ENCODE peak calls at places on chromosome X, in four cellular contexts. Y is Kasumi-1; F is stimulated activated CD4-positive, alpha-beta T cell treated with anti-CD3 and anti-CD28 coated beads, Interleukin-4, amount 100 ng/mL, for 4 hours; O is activated naive CD8-positive, alpha-beta T cell treated with anti-CD3 and anti-CD28 coated beads, Interleukin-2, amount 50 U/mL, for 24 hours. D is an unnamed sample.

GRCh38 chrX:23764585-23764984 is 18.4 kb upstream of the SAT1 start:
- DNase-seq in O (no peak), Y (no peak), F (no peak), D (no peak)

GRCh38 chrX:109774136-109774535 is 41.1 kb upstream of the ACSL4 start:
- DNase-seq in F (no peak), Y (no peak), O (no peak), D (no peak)

GRCh38 chrX:148537556-148538182 is 37.3 kb downstream of the AFF2 start:
- DNase-seq in F (no peak), Y (no peak), O (no peak), D (no peak)

GRCh38 chrX:27336466-27337091 is 126.6 kb downstream of the PPP4R3C start:
- DNase-seq in Y (peak; percentile 34), O (peak; percentile 18), F (no peak), D (peak; percentile 11)

GRCh38 chrX:49748211-49748956 is 52.6 kb upstream of the PAGE1 start:
- DNase-seq in F (no peak), O (no peak), Y (no peak), D (no peak)

GRCh38 chrX:80174925-80175574 is 160.5 kb downstream of the TBX22 start:
- DNase-seq in F (no peak), Y (no peak), O (no peak), D (no peak)

GRCh38 chrX:42432552-42432951 is 345.4 kb downstream of the PPP1R2C start:
- DNase-seq in Y (no peak), F (no peak), O (no peak), D (no peak)

GRCh38 chrX:151488677-151489076 is 74.8 kb upstream of the PASD1 start:
- DNase-seq in Y (peak; percentile 54), O (peak; percentile 3), F (peak; percentile 1), D (peak; percentile 24)

GRCh38 chrX:45445745-45446412 is 245.2 kb upstream of the DIPK2B start:
- DNase-seq in O (no peak), Y (peak; percentile 44), F (no peak), D (no peak)

GRCh38 chrX:109927663-109928273 is 75.1 kb upstream of the TMEM164 start:
- DNase-seq in Y (no peak), F (no peak), O (no peak), D (no peak)

GRCh38 chrX:48761674-48762471 is at the start of gene GLOD5:
- DNase-seq in Y (no peak), F (no peak), O (no peak), D (peak; percentile 74)

GRCh38 chrX:41802958-41803357 is 79.0 kb downstream of the GPR82 start:
- DNase-seq in Y (no peak), F (no peak), O (no peak), D (peak; percentile 27)

GRCh38 chrX:106484233-106484632 is 127.5 kb upstream of the RADX start:
- DNase-seq in F (no peak), Y (no peak), O (no peak), D (no peak)

GRCh38 chrX:72041901-72042859 is 89.5 kb downstream of the RTL5 start:
- DNase-seq in Y (no peak), F (no peak), O (no peak), D (no peak)

GRCh38 chrX:19332983-19333382 is 10.7 kb upstream of the PDHA1 start:
- DNase-seq in Y (no peak), F (no peak), O (no peak), D (peak; percentile 32)

GRCh38 chrX:148381603-148382002 is 118.8 kb upstream of the AFF2 start:
- DNase-seq in O (no peak), Y (peak; percentile 1), F (no peak), D (no peak)

GRCh38 chrX:13000311-13000811 is 25.5 kb downstream of the TMSB4X start:
- DNase-seq in Y (no peak), F (no peak), O (no peak), D (no peak)

GRCh38 chrX:54482839-54483593 is 13.0 kb downstream of the FGD1 start:
- DNase-seq in Y (no peak), O (no peak), F (no peak), D (peak; percentile 76)

GRCh38 chrX:41596586-41596985 is 92.2 kb upstream of the GPR34 start:
- DNase-seq in O (no peak), F (no peak), Y (no peak), D (no peak)

GRCh38 chrX:151870603-151871002 is 42.1 kb upstream of the MAGEA4 start:
- DNase-seq in Y (no peak), F (no peak), O (no peak), D (no peak)

GRCh38 chrX:81202413-81202794 is 502 bp downstream of the SH3BGRL start:
- DNase-seq in Y (peak; percentile 27), F (no peak), O (no peak), D (no peak)

GRCh38 chrX:11287505-11287904 is 5.7 kb upstream of the AMELX start:
- DNase-seq in O (no peak), F (no peak), Y (no peak), D (no peak)

GRCh38 chrX:13652256-13653021 is 502 bp upstream of the TCEANC start:
- DNase-seq in F (no peak), O (no peak), Y (no peak), D (no peak)

GRCh38 chrX:147476008-147476407 is 435.7 kb upstream of the FMR1 start:
- DNase-seq in Y (peak; percentile 17), O (no peak), F (no peak), D (peak; percentile 4)

GRCh38 chrX:40462797-40463196 is 118.0 kb upstream of the ATP6AP2 start:
- DNase-seq in O (no peak), F (no peak), Y (no peak), D (no peak)

GRCh38 chrX:153361781-153362397 is 27.9 kb downstream of the ZNF275 start:
- DNase-seq in Y (no peak), F (no peak), O (no peak), D (no peak)

GRCh38 chrX:44828008-44828605 is 15.7 kb upstream of the DUSP21 start:
- DNase-seq in Y (no peak), F (no peak), O (no peak), D (no peak)

GRCh38 chrX:138485767-138486166 is 225.8 kb downstream of the FGF13 start:
- DNase-seq in Y (no peak), O (no peak), F (no peak), D (peak; percentile 47)

GRCh38 chrX:53723381-53723780 is 36.9 kb upstream of the HUWE1 start:
- DNase-seq in Y (no peak), F (no peak), O (no peak), D (no peak)

GRCh38 chrX:100880368-100880767 is 6.2 kb upstream of the NOX1 start:
- DNase-seq in O (no peak), Y (no peak), F (no peak), D (no peak)

GRCh38 chrX:129360175-129360574 is 163.1 kb downstream of the SMARCA1 start:
- DNase-seq in Y (peak; percentile 40), O (peak; percentile 34), F (peak; percentile 0), D (peak; percentile 47)

GRCh38 chrX:131405497-131405896 is 116.4 kb upstream of the IGSF1 start:
- DNase-seq in F (no peak), O (no peak), Y (no peak), D (no peak)